ENCODE peak calls at places on chromosomes 7 and 10, in seven cellular contexts. L is SHP77; H is stimulated activated CD8-positive, alpha-beta memory T cell treated with anti-CD3 and anti-CD28 coated beads, Interleukin-2, amount 100 ng/mL, for 1 hour; Q is astrocyte of the spinal cord; W is Daoy; P is ELR; V is left ventricle myocardium inferior. O is an unnamed sample.

GRCh38 chr10:126686271-126686670 is 15.8 kb upstream of the C10orf90 start:
- DNase-seq in Q (peak), P (no peak), V (no peak), W (peak), L (no peak), H (no peak), O (no peak)

GRCh38 chr7:26061340-26062239 is 90.4 kb upstream of the NFE2L3 start:
- DNase-seq in V (peak), W (peak), P (peak), L (peak), Q (peak), H (peak), O (peak)

GRCh38 chr7:96952974-96953391 is 52.4 kb upstream of the DLX6 start:
- DNase-seq in P (peak), H (no peak), Q (peak), L (no peak), W (peak), V (no peak), O (no peak)

GRCh38 chr10:119726291-119727261 is 726 bp downstream of the INPP5F start:
- DNase-seq in Q (no peak), W (no peak), V (peak), L (peak), H (no peak), P (no peak), O (peak)

GRCh38 chr10:68601490-68602265 is 41.5 kb downstream of the TET1 start:
- DNase-seq in V (no peak), P (no peak), L (no peak), H (no peak), Q (no peak), W (no peak), O (no peak)

GRCh38 chr10:4639960-4640359 is 186.0 kb upstream of the AKR1E2 start:
- DNase-seq in L (no peak), H (no peak), V (no peak), Q (no peak), P (no peak), W (no peak), O (no peak)

GRCh38 chr7:135558337-135558767 is 635 bp downstream of the NUP205 start:
- DNase-seq in W (peak), L (peak), V (peak), Q (peak), H (peak), P (peak), O (peak)

GRCh38 chr7:116101709-116102108 is 71.1 kb upstream of the TFEC start:
- DNase-seq in W (no peak), H (no peak), V (no peak), Q (peak), L (no peak), P (peak), O (no peak)

GRCh38 chr7:96775046-96775445 is 65.4 kb upstream of the SEM1 start:
- DNase-seq in W (no peak), L (no peak), P (no peak), H (no peak), Q (no peak), V (no peak), O (no peak)

GRCh38 chr7:86975449-86975848 is 84.0 kb downstream of the ELAPOR2 start:
- DNase-seq in W (no peak), Q (no peak), V (no peak), P (no peak), H (no peak), L (no peak), O (no peak)

O was measured in DMS53.